ENCODE peak calls at places on chromosomes 4 and X, in four cellular contexts. N, Y, P and R are unnamed samples.

GRCh38 chrX:139475432-139475831 is 55.1 kb upstream of the F9 start:
- DNase-seq in N (no peak), Y (no peak), P (no peak), R (no peak)

GRCh38 chr4:89164400-89164799 is 53.1 kb downstream of the TIGD2 start:
- DNase-seq in P (no peak), Y (no peak), N (no peak), R (no peak)

GRCh38 chrX:109632906-109633504 is 8.0 kb upstream of the KCNE5 start:
- DNase-seq in P (peak), N (peak), Y (no peak), R (peak)

GRCh38 chr4:168648494-168648893 is 151.6 kb downstream of the PALLD start:
- DNase-seq in P (no peak), N (no peak), Y (no peak), R (no peak)

GRCh38 chr4:120517966-120518365 is 404.6 kb downstream of the PRDM5 start:
- DNase-seq in Y (peak), N (peak), P (no peak), R (peak)

GRCh38 chr4:61041527-61041926 is 158.6 kb upstream of the ADGRL3 start:
- DNase-seq in N (no peak), Y (no peak), P (no peak), R (no peak)

GRCh38 chr4:162456106-162456505 is 292.3 kb upstream of the FSTL5 start:
- DNase-seq in N (no peak), Y (no peak), P (no peak), R (no peak)

GRCh38 chr4:155703486-155704227 is 37.0 kb downstream of the GUCY1A1 start:
- DNase-seq in Y (peak), N (no peak), P (no peak), R (peak)

GRCh38 chr4:5995901-5996623 is 22.2 kb downstream of the C4orf50 start:
- DNase-seq in Y (no peak), N (no peak), P (no peak), R (no peak)

GRCh38 chr4:123300625-123301024 is 96.0 kb upstream of the SPRY1 start:
- DNase-seq in P (no peak), Y (no peak), N (no peak), R (no peak)

GRCh38 chrX:131791608-131792355 is 231.3 kb upstream of the STK26 start:
- DNase-seq in P (no peak), Y (no peak), N (no peak), R (peak)

GRCh38 chr4:2432991-2433530 is 14.3 kb downstream of the CFAP99 start:
- DNase-seq in P (peak), N (no peak), Y (no peak), R (peak)

GRCh38 chr4:14719053-14719452 is 283.2 kb upstream of the CPEB2 start:
- DNase-seq in Y (no peak), N (no peak), P (no peak), R (peak)

GRCh38 chr4:76725039-76725438 is 172.9 kb downstream of the SOWAHB start:
- DNase-seq in Y (no peak), N (no peak), P (no peak), R (no peak)
- TF ChIP-seq ELK1 in Y (no peak), N (no peak), P (no peak), R (no peak)

GRCh38 chrX:154048398-154048797 is 28.7 kb upstream of the IRAK1 start:
- DNase-seq in N (no peak), Y (no peak), P (no peak), R (no peak)

GRCh38 chrX:154044045-154044444 is 24.3 kb upstream of the IRAK1 start:
- DNase-seq in P (no peak), N (no peak), Y (no peak), R (no peak)

GRCh38 chrX:154049209-154050112 is 29.8 kb upstream of the IRAK1 start:
- DNase-seq in P (no peak), N (no peak), Y (no peak), R (no peak)

GRCh38 chrX:154047266-154047665 is 27.6 kb upstream of the IRAK1 start:
- DNase-seq in Y (no peak), N (no peak), P (no peak), R (peak)

GRCh38 chrX:154046262-154046771 is 26.6 kb upstream of the IRAK1 start:
- DNase-seq in N (peak), Y (no peak), P (no peak), R (peak)
- TF ChIP-seq CTCF in N (peak), Y (no peak), P (peak), R (peak)

GRCh38 chr4:18953613-18954012 is 932.1 kb upstream of the LCORL start:
- DNase-seq in P (no peak), Y (no peak), N (no peak), R (no peak)
- TF ChIP-seq ELK1 in P (no peak), Y (no peak), N (no peak), R (no peak)

GRCh38 chr4:82382756-82383155 is 9.0 kb upstream of the HNRNPD start:
- DNase-seq in N (no peak), Y (no peak), P (no peak), R (no peak)

GRCh38 chr4:82388405-82388804 is 14.6 kb upstream of the HNRNPD start:
- DNase-seq in Y (no peak), N (no peak), P (no peak), R (no peak)
- TF ChIP-seq CTCF in Y (no peak), N (no peak), P (peak), R (no peak)

GRCh38 chr4:118086334-118086733 is 52.0 kb downstream of the NDST3 start:
- DNase-seq in P (no peak), Y (no peak), N (no peak), R (peak)
- TF ChIP-seq ELK1 in P (no peak), Y (no peak), N (no peak), R (no peak)

GRCh38 chr4:171785392-171785791 is 27.8 kb upstream of the GALNTL6 start:
- DNase-seq in N (no peak), P (no peak), Y (no peak), R (no peak)
- TF ChIP-seq CTCF in N (no peak), P (no peak), Y (peak), R (no peak)